ENCODE peak calls at places on chromosomes 5 and 9, in nine cellular contexts. L, J, B, Y, K, E, V, D and N are unnamed samples.

GRCh38 chr5:92801921-92802320 is 779.1 kb downstream of the NR2F1-AS1 start:
- DNase-seq in L (no peak), J (no peak), B (no peak), Y (no peak), K (no peak), E (peak; percentile 39), V (peak; percentile 39), D (no peak), N (no peak)

GRCh38 chr5:96577909-96578308 is 84.3 kb upstream of the CAST start:
- DNase-seq in L (no peak), J (no peak), B (no peak), Y (peak; percentile 58), K (peak; percentile 82), E (no peak), V (no peak), D (no peak), N (no peak)

GRCh38 chr9:14441976-14442651 is 128.2 kb upstream of the NFIB start:
- DNase-seq in L (no peak), J (no peak), B (no peak), Y (no peak), K (peak; percentile 5), E (no peak), V (no peak), D (no peak), N (no peak)

GRCh38 chr5:53607896-53608295 is 47.5 kb downstream of the NDUFS4 start:
- DNase-seq in L (peak; percentile 16), J (no peak), B (no peak), Y (no peak), K (peak; percentile 40), E (no peak), V (no peak), D (no peak), N (no peak)

GRCh38 chr5:14004598-14005394 is 60.3 kb upstream of the DNAH5 start:
- DNase-seq in L (no peak), J (no peak), B (no peak), Y (no peak), K (peak; percentile 36), E (no peak), V (no peak), D (no peak), N (no peak)

GRCh38 chr5:92945630-92946097 is 635.4 kb downstream of the NR2F1-AS1 start:
- DNase-seq in L (no peak), J (no peak), B (no peak), Y (no peak), K (peak; percentile 28), E (no peak), V (no peak), D (no peak), N (no peak)

GRCh38 chr9:33956544-33956943 is 92.1 kb downstream of the UBAP2 start:
- DNase-seq in L (no peak), J (no peak), B (no peak), Y (no peak), K (no peak), E (no peak), V (no peak), D (no peak), N (no peak)

GRCh38 chr9:81609782-81610738 is 79.3 kb downstream of the TLE1 start:
- DNase-seq in L (no peak), J (no peak), B (no peak), Y (no peak), K (peak; percentile 40), E (no peak), V (no peak), D (no peak), N (no peak)

GRCh38 chr9:124291801-124292396 is 34.1 kb downstream of the NEK6 start:
- DNase-seq in L (no peak), J (no peak), B (no peak), Y (no peak), K (no peak), E (no peak), V (no peak), D (no peak), N (peak; percentile 82)

GRCh38 chr5:10355071-10355889 is 1.8 kb downstream of the MARCHF6 start:
- DNase-seq in L (no peak), J (no peak), B (no peak), Y (peak; percentile 40), K (peak; percentile 71), E (no peak), V (no peak), D (no peak), N (no peak)

GRCh38 chr5:54217826-54218503 is 92.4 kb downstream of the ARL15 start:
- DNase-seq in L (peak; percentile 57), J (peak; percentile 60), B (no peak), Y (peak; percentile 74), K (peak; percentile 82), E (peak; percentile 51), V (peak; percentile 51), D (peak; percentile 58), N (peak; percentile 8)

GRCh38 chr5:124755565-124755964 is 9.1 kb upstream of the ZNF608 start:
- DNase-seq in L (no peak), J (no peak), B (no peak), Y (no peak), K (no peak), E (peak; percentile 75), V (no peak), D (no peak), N (no peak)

GRCh38 chr5:15837584-15838289 is 337.8 kb downstream of the FBXL7 start:
- DNase-seq in L (no peak), J (no peak), B (no peak), Y (no peak), K (no peak), E (no peak), V (no peak), D (no peak), N (no peak)

GRCh38 chr9:96391021-96391765 is 7.7 kb upstream of the SLC35D2 start:
- DNase-seq in L (no peak), J (no peak), B (peak; percentile 17), Y (no peak), K (peak; percentile 37), E (no peak), V (no peak), D (no peak), N (no peak)

GRCh38 chr9:106769331-106769730 is 93.6 kb upstream of the ZNF462 start:
- DNase-seq in L (no peak), J (no peak), B (no peak), Y (no peak), K (no peak), E (no peak), V (no peak), D (no peak), N (no peak)

GRCh38 chr9:85321561-85321960 is 420.2 kb downstream of the AGTPBP1 start:
- DNase-seq in L (no peak), J (no peak), B (no peak), Y (peak; percentile 67), K (no peak), E (no peak), V (no peak), D (no peak), N (no peak)

GRCh38 chr5:54304031-54304430 is 6.3 kb downstream of the ARL15 start:
- DNase-seq in L (no peak), J (no peak), B (no peak), Y (no peak), K (no peak), E (no peak), V (no peak), D (no peak), N (no peak)

GRCh38 chr5:3197699-3198098 is 397.9 kb upstream of the IRX1 start:
- DNase-seq in L (no peak), J (no peak), B (no peak), Y (peak; percentile 1), K (no peak), E (no peak), V (peak; percentile 94), D (no peak), N (no peak)

GRCh38 chr5:66306105-66306843 is 162.2 kb downstream of the SREK1 start:
- DNase-seq in L (peak; percentile 24), J (peak; percentile 38), B (peak; percentile 35), Y (peak; percentile 57), K (peak; percentile 63), E (peak; percentile 79), V (peak; percentile 22), D (peak; percentile 42), N (peak; percentile 17)